ENCODE peak calls at places on chromosomes 2 and 18, in eight cellular contexts. One of them, this sample, is unnamed.

GRCh38 chr2:229416116-229416694 is 145.1 kb upstream of the PID1 start:
- DNase-seq in IMR-90: peak; percentile 47
- DNase-seq in K562: no peak
- DNase-seq in A549: no peak
- DNase-seq in HepG2: no peak
- DNase-seq in SK-N-SH: no peak
- DNase-seq in H1: no peak
- DNase-seq in GM12878: no peak
- DNase-seq in this sample: no peak

GRCh38 chr18:70422061-70422965 is 133.5 kb downstream of the SOCS6 start:
- DNase-seq in IMR-90: peak; percentile 93
- DNase-seq in K562: no peak
- DNase-seq in A549: peak; percentile 67
- DNase-seq in HepG2: peak; percentile 35
- DNase-seq in SK-N-SH: no peak
- DNase-seq in H1: no peak
- DNase-seq in GM12878: no peak
- DNase-seq in this sample: peak; percentile 94

GRCh38 chr2:6562762-6563161 is 302.9 kb downstream of the CMPK2 start:
- DNase-seq in IMR-90: no peak
- DNase-seq in K562: no peak
- DNase-seq in A549: no peak
- DNase-seq in HepG2: no peak
- DNase-seq in SK-N-SH: no peak
- DNase-seq in H1: no peak
- DNase-seq in GM12878: no peak
- DNase-seq in this sample: no peak

GRCh38 chr18:66271927-66272326 is 332.0 kb downstream of the CDH19 start:
- DNase-seq in IMR-90: no peak
- DNase-seq in K562: no peak
- DNase-seq in A549: no peak
- DNase-seq in HepG2: no peak
- DNase-seq in SK-N-SH: no peak
- DNase-seq in H1: peak; percentile 70
- DNase-seq in GM12878: no peak
- DNase-seq in this sample: no peak

GRCh38 chr2:118294063-118294462 is 205.8 kb downstream of the INSIG2 start:
- DNase-seq in IMR-90: no peak
- DNase-seq in K562: no peak
- DNase-seq in A549: no peak
- DNase-seq in HepG2: no peak
- DNase-seq in SK-N-SH: no peak
- DNase-seq in H1: no peak
- DNase-seq in GM12878: no peak
- DNase-seq in this sample: no peak

GRCh38 chr2:69667805-69668382 is 24.4 kb upstream of the AAK1 start:
- DNase-seq in IMR-90: peak; percentile 65
- DNase-seq in K562: no peak
- DNase-seq in A549: no peak
- DNase-seq in HepG2: no peak
- DNase-seq in SK-N-SH: no peak
- DNase-seq in H1: no peak
- DNase-seq in GM12878: no peak
- DNase-seq in this sample: no peak

GRCh38 chr18:48391863-48392262 is 17.3 kb downstream of the ZBTB7C start:
- DNase-seq in IMR-90: no peak
- DNase-seq in K562: no peak
- DNase-seq in A549: no peak
- DNase-seq in HepG2: no peak
- DNase-seq in SK-N-SH: no peak
- DNase-seq in H1: no peak
- DNase-seq in GM12878: no peak
- DNase-seq in this sample: no peak

GRCh38 chr18:59707306-59707705 is 10.1 kb upstream of the CCBE1 start:
- DNase-seq in IMR-90: no peak
- DNase-seq in K562: no peak
- DNase-seq in A549: no peak
- DNase-seq in HepG2: no peak
- DNase-seq in SK-N-SH: no peak
- DNase-seq in H1: no peak
- DNase-seq in GM12878: no peak
- DNase-seq in this sample: no peak

GRCh38 chr2:159065313-159065712 is 96.9 kb downstream of the TANC1 start:
- DNase-seq in IMR-90: no peak
- DNase-seq in K562: no peak
- DNase-seq in A549: no peak
- DNase-seq in HepG2: no peak
- DNase-seq in SK-N-SH: no peak
- DNase-seq in H1: no peak
- DNase-seq in GM12878: no peak
- DNase-seq in this sample: no peak

GRCh38 chr2:23330214-23330613 is 54.8 kb upstream of the KLHL29 start:
- DNase-seq in IMR-90: peak; percentile 20
- DNase-seq in K562: peak; percentile 37
- DNase-seq in A549: peak; percentile 33
- DNase-seq in HepG2: no peak
- DNase-seq in SK-N-SH: no peak
- DNase-seq in H1: peak; percentile 79
- DNase-seq in GM12878: no peak
- DNase-seq in this sample: no peak

GRCh38 chr18:50866765-50867164 is 12.2 kb upstream of the ME2 start:
- DNase-seq in IMR-90: no peak
- DNase-seq in K562: no peak
- DNase-seq in A549: no peak
- DNase-seq in HepG2: no peak
- DNase-seq in SK-N-SH: no peak
- DNase-seq in H1: no peak
- DNase-seq in GM12878: no peak
- DNase-seq in this sample: no peak

GRCh38 chr18:9690418-9691178 is 17.5 kb upstream of the RAB31 start:
- DNase-seq in IMR-90: peak; percentile 67
- DNase-seq in K562: no peak
- DNase-seq in A549: no peak
- DNase-seq in HepG2: no peak
- DNase-seq in SK-N-SH: no peak
- DNase-seq in H1: no peak
- DNase-seq in GM12878: no peak
- DNase-seq in this sample: no peak

GRCh38 chr2:24115057-24115456 is 8.1 kb downstream of the PFN4 start:
- DNase-seq in IMR-90: peak; percentile 59
- DNase-seq in K562: no peak
- DNase-seq in A549: no peak
- DNase-seq in HepG2: no peak
- DNase-seq in SK-N-SH: no peak
- DNase-seq in H1: no peak
- DNase-seq in GM12878: no peak
- DNase-seq in this sample: no peak

GRCh38 chr2:134146620-134147019 is 107.3 kb upstream of the MGAT5 start:
- DNase-seq in IMR-90: peak; percentile 67
- DNase-seq in K562: no peak
- DNase-seq in A549: no peak
- DNase-seq in HepG2: no peak
- DNase-seq in SK-N-SH: no peak
- DNase-seq in H1: no peak
- DNase-seq in GM12878: no peak
- DNase-seq in this sample: no peak

GRCh38 chr18:5746844-5747243 is 148.5 kb downstream of the TMEM200C start:
- DNase-seq in IMR-90: no peak
- DNase-seq in K562: no peak
- DNase-seq in A549: no peak
- DNase-seq in HepG2: peak; percentile 86
- DNase-seq in SK-N-SH: no peak
- DNase-seq in H1: no peak
- DNase-seq in GM12878: no peak
- DNase-seq in this sample: no peak

GRCh38 chr18:58139627-58140026 is 95.6 kb downstream of the NEDD4L start:
- DNase-seq in IMR-90: no peak
- DNase-seq in K562: no peak
- DNase-seq in A549: no peak
- DNase-seq in HepG2: no peak
- DNase-seq in SK-N-SH: no peak
- DNase-seq in H1: no peak
- DNase-seq in GM12878: no peak
- DNase-seq in this sample: no peak

GRCh38 chr18:48407358-48407757 is 1.8 kb downstream of the ZBTB7C start:
- DNase-seq in IMR-90: no peak
- DNase-seq in K562: no peak
- DNase-seq in A549: no peak
- DNase-seq in HepG2: no peak
- DNase-seq in SK-N-SH: no peak
- DNase-seq in H1: no peak
- DNase-seq in GM12878: no peak
- DNase-seq in this sample: no peak

GRCh38 chr2:210198326-210198725 is 26.9 kb downstream of the ACADL start:
- DNase-seq in IMR-90: peak; percentile 22
- DNase-seq in K562: no peak
- DNase-seq in A549: no peak
- DNase-seq in HepG2: no peak
- DNase-seq in SK-N-SH: no peak
- DNase-seq in H1: no peak
- DNase-seq in GM12878: no peak
- DNase-seq in this sample: no peak

GRCh38 chr18:74234326-74235171 is 57.2 kb downstream of the CYB5A start:
- DNase-seq in IMR-90: peak; percentile 69
- DNase-seq in K562: no peak
- DNase-seq in A549: peak; percentile 32
- DNase-seq in HepG2: peak; percentile 98
- DNase-seq in SK-N-SH: no peak
- DNase-seq in H1: no peak
- DNase-seq in GM12878: no peak
- DNase-seq in this sample: no peak

GRCh38 chr2:54964271-54964670 is 86.0 kb downstream of the RTN4 start:
- DNase-seq in IMR-90: peak; percentile 60
- DNase-seq in K562: no peak
- DNase-seq in A549: no peak
- DNase-seq in HepG2: no peak
- DNase-seq in SK-N-SH: no peak
- DNase-seq in H1: no peak
- DNase-seq in GM12878: no peak
- DNase-seq in this sample: no peak

GRCh38 chr2:14816069-14816738 is 183.7 kb downstream of the LRATD1 start:
- DNase-seq in IMR-90: no peak
- DNase-seq in K562: no peak
- DNase-seq in A549: no peak
- DNase-seq in HepG2: no peak
- DNase-seq in SK-N-SH: no peak
- DNase-seq in H1: no peak
- DNase-seq in GM12878: no peak
- DNase-seq in this sample: no peak

GRCh38 chr2:74093426-74093825 is 54.3 kb downstream of the BOLA3 start:
- DNase-seq in IMR-90: no peak
- DNase-seq in K562: no peak
- DNase-seq in A549: no peak
- DNase-seq in HepG2: no peak
- DNase-seq in SK-N-SH: no peak
- DNase-seq in H1: no peak
- DNase-seq in GM12878: no peak
- DNase-seq in this sample: no peak

DNA sequence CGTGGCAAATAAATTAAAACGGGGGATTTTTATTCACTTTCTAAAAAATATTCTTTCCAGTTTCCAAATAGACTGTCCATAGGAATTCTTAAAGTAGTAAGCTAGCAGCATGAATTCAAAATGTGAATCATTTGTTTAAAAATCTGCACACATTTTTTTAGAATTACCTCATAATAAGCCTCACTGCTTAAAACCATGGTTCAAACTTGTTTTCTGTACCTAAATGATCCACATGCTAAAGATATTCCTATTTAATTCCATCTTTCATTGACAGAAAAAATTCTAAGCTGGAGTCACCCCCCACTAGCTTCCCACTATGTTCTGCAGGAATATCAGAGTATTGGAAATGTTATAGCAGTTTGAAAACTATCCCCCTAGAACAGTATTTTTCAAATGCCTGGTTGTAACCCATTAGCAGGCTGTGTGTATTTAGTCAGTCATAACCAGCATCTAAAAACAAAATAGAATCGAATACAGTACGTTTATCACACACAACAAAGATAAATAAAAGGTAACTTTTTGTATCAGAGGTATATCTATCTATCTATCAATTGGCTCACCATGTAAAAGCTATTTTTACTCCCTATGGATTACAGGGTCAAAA is 11.2 kb upstream of the IKZF2 start:
- DNase-seq in IMR-90: peak; percentile 75
- DNase-seq in K562: no peak
- DNase-seq in A549: no peak
- DNase-seq in HepG2: no peak
- DNase-seq in SK-N-SH: no peak
- DNase-seq in H1: no peak
- DNase-seq in GM12878: no peak
- DNase-seq in this sample: no peak
- TF ChIP-seq RAD21 in IMR-90: no peak
- TF ChIP-seq RAD21 in K562: no peak
- TF ChIP-seq RAD21 in A549: no peak
- TF ChIP-seq RAD21 in HepG2: no peak
- TF ChIP-seq RAD21 in SK-N-SH: no peak
- TF ChIP-seq RAD21 in H1: no peak
- TF ChIP-seq RAD21 in GM12878: no peak
- TF ChIP-seq RAD21 in this sample: no peak

GRCh38 chr2:204108874-204109295 is 172.3 kb downstream of the ICOS start:
- DNase-seq in IMR-90: no peak
- DNase-seq in K562: no peak
- DNase-seq in A549: no peak
- DNase-seq in HepG2: no peak
- DNase-seq in SK-N-SH: no peak
- DNase-seq in H1: no peak
- DNase-seq in GM12878: no peak
- DNase-seq in this sample: no peak
- H3K4me2 ChIP-seq in IMR-90: no peak overlapping the region
- H3K4me2 ChIP-seq in K562: no peak overlapping the region
- H3K4me2 ChIP-seq in A549: no peak overlapping the region
- H3K4me2 ChIP-seq in HepG2: no peak overlapping the region
- H3K4me2 ChIP-seq in SK-N-SH: no peak overlapping the region
- H3K4me2 ChIP-seq in H1: no peak overlapping the region
- H3K4me2 ChIP-seq in GM12878: no peak overlapping the region
- H3K4me2 ChIP-seq in this sample: no peak overlapping the region

GRCh38 chr18:72233106-72233505 is 311.0 kb downstream of the CBLN2 start:
- DNase-seq in IMR-90: no peak
- DNase-seq in K562: no peak
- DNase-seq in A549: no peak
- DNase-seq in HepG2: no peak
- DNase-seq in SK-N-SH: no peak
- DNase-seq in H1: no peak
- DNase-seq in GM12878: no peak
- DNase-seq in this sample: no peak
- TF ChIP-seq RAD21 in IMR-90: no peak
- TF ChIP-seq RAD21 in K562: no peak
- TF ChIP-seq RAD21 in A549: no peak
- TF ChIP-seq RAD21 in HepG2: no peak
- TF ChIP-seq RAD21 in SK-N-SH: no peak
- TF ChIP-seq RAD21 in H1: no peak
- TF ChIP-seq RAD21 in GM12878: no peak
- TF ChIP-seq RAD21 in this sample: no peak

DNA sequence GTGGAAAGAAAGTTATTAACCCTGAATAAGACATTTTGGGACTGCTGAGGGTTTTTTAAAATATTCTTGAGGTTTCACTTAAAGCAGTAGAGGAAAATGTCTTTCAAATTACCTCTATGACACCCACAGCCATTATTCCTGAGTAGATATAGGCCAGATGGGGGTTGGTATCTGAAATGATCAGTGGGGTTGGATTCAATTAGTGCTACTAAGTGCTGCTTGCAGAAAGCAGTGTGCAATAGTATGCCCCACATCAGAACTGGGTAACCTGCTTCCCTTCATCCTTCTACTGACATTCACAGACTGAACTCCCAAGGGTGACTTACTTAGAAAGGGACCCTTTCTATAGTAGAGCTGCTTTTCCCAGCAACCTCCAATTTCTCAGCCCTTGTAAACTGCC is 7.3 kb upstream of the ETAA1 start:
- DNase-seq in IMR-90: no peak
- DNase-seq in K562: no peak
- DNase-seq in A549: no peak
- DNase-seq in HepG2: no peak
- DNase-seq in SK-N-SH: peak; percentile 59
- DNase-seq in H1: no peak
- DNase-seq in GM12878: no peak
- DNase-seq in this sample: no peak
- H3K4me2 ChIP-seq in IMR-90: peak overlapping the region; percentile 57
- H3K4me2 ChIP-seq in K562: no peak overlapping the region
- H3K4me2 ChIP-seq in A549: no peak overlapping the region
- H3K4me2 ChIP-seq in HepG2: no peak overlapping the region
- H3K4me2 ChIP-seq in SK-N-SH: peak overlapping the region; percentile 47
- H3K4me2 ChIP-seq in H1: peak overlapping the region; percentile 15
- H3K4me2 ChIP-seq in GM12878: no peak overlapping the region
- H3K4me2 ChIP-seq in this sample: no peak overlapping the region

This sample was measured in HCT116.